ENCODE peak calls at places on chromosomes 3 and 15, in ten cellular contexts. One of them, this sample, is unnamed.

GRCh38 chr3:173584093-173584833 is 186.7 kb downstream of the NLGN1 start:
- DNase-seq in stomach: no peak
- DNase-seq in CD4-positive, alpha-beta T cell: no peak
- DNase-seq in AG10803: peak
- DNase-seq in psoas muscle: no peak
- DNase-seq in foreskin fibroblast: peak
- DNase-seq in upper lobe of right lung: no peak
- DNase-seq in pancreas: no peak
- DNase-seq in LNCaP clone FGC: no peak
- DNase-seq in cardiac fibroblast: peak
- DNase-seq in this sample: no peak

GRCh38 chr3:112117826-112118571 is 15.0 kb downstream of the GCSAM start:
- DNase-seq in upper lobe of right lung: no peak
- DNase-seq in psoas muscle: no peak
- DNase-seq in foreskin fibroblast: no peak
- DNase-seq in LNCaP clone FGC: no peak
- DNase-seq in cardiac fibroblast: no peak
- DNase-seq in AG10803: no peak
- DNase-seq in stomach: no peak
- DNase-seq in pancreas: no peak
- DNase-seq in CD4-positive, alpha-beta T cell: no peak
- DNase-seq in this sample: no peak

GRCh38 chr3:195416795-195417194 is 26.0 kb downstream of the ACAP2 start:
- DNase-seq in cardiac fibroblast: no peak
- DNase-seq in upper lobe of right lung: no peak
- DNase-seq in LNCaP clone FGC: no peak
- DNase-seq in CD4-positive, alpha-beta T cell: no peak
- DNase-seq in pancreas: no peak
- DNase-seq in stomach: no peak
- DNase-seq in psoas muscle: no peak
- DNase-seq in foreskin fibroblast: no peak
- DNase-seq in AG10803: no peak
- DNase-seq in this sample: no peak

GRCh38 chr15:41513282-41514227 is at the start of gene LTK:
- DNase-seq in CD4-positive, alpha-beta T cell: no peak
- DNase-seq in psoas muscle: no peak
- DNase-seq in LNCaP clone FGC: no peak
- DNase-seq in cardiac fibroblast: no peak
- DNase-seq in AG10803: peak
- DNase-seq in upper lobe of right lung: no peak
- DNase-seq in stomach: no peak
- DNase-seq in pancreas: no peak
- DNase-seq in foreskin fibroblast: peak
- DNase-seq in this sample: no peak

GRCh38 chr3:133940536-133940935 is 44.9 kb upstream of the RAB6B start:
- DNase-seq in foreskin fibroblast: no peak
- DNase-seq in upper lobe of right lung: no peak
- DNase-seq in pancreas: no peak
- DNase-seq in stomach: peak
- DNase-seq in LNCaP clone FGC: no peak
- DNase-seq in CD4-positive, alpha-beta T cell: no peak
- DNase-seq in psoas muscle: no peak
- DNase-seq in AG10803: no peak
- DNase-seq in cardiac fibroblast: no peak
- DNase-seq in this sample: no peak

GRCh38 chr3:43770426-43771103 is 79.8 kb downstream of the ABHD5 start:
- DNase-seq in foreskin fibroblast: peak
- DNase-seq in CD4-positive, alpha-beta T cell: peak
- DNase-seq in pancreas: peak
- DNase-seq in LNCaP clone FGC: peak
- DNase-seq in stomach: peak
- DNase-seq in AG10803: peak
- DNase-seq in cardiac fibroblast: peak
- DNase-seq in psoas muscle: peak
- DNase-seq in upper lobe of right lung: peak
- DNase-seq in this sample: no peak

GRCh38 chr3:69288161-69288895 is 97.6 kb downstream of the FRMD4B start:
- DNase-seq in upper lobe of right lung: no peak
- DNase-seq in cardiac fibroblast: no peak
- DNase-seq in stomach: no peak
- DNase-seq in CD4-positive, alpha-beta T cell: no peak
- DNase-seq in LNCaP clone FGC: no peak
- DNase-seq in psoas muscle: no peak
- DNase-seq in AG10803: no peak
- DNase-seq in foreskin fibroblast: no peak
- DNase-seq in pancreas: no peak
- DNase-seq in this sample: no peak

GRCh38 chr3:73401616-73402265 is 223.0 kb downstream of the PDZRN3 start:
- DNase-seq in foreskin fibroblast: no peak
- DNase-seq in CD4-positive, alpha-beta T cell: no peak
- DNase-seq in upper lobe of right lung: no peak
- DNase-seq in stomach: no peak
- DNase-seq in AG10803: no peak
- DNase-seq in pancreas: no peak
- DNase-seq in LNCaP clone FGC: no peak
- DNase-seq in cardiac fibroblast: peak
- DNase-seq in psoas muscle: no peak
- DNase-seq in this sample: no peak

GRCh38 chr3:123448503-123449091 is at the start of gene ADCY5:
- DNase-seq in LNCaP clone FGC: no peak
- DNase-seq in foreskin fibroblast: peak
- DNase-seq in psoas muscle: peak
- DNase-seq in stomach: no peak
- DNase-seq in cardiac fibroblast: no peak
- DNase-seq in CD4-positive, alpha-beta T cell: no peak
- DNase-seq in AG10803: no peak
- DNase-seq in pancreas: no peak
- DNase-seq in upper lobe of right lung: no peak
- DNase-seq in this sample: no peak

GRCh38 chr3:134201201-134202130 is 49.2 kb downstream of the RYK start:
- DNase-seq in LNCaP clone FGC: no peak
- DNase-seq in upper lobe of right lung: no peak
- DNase-seq in pancreas: no peak
- DNase-seq in AG10803: peak
- DNase-seq in stomach: no peak
- DNase-seq in CD4-positive, alpha-beta T cell: no peak
- DNase-seq in psoas muscle: no peak
- DNase-seq in foreskin fibroblast: peak
- DNase-seq in cardiac fibroblast: peak
- DNase-seq in this sample: no peak

GRCh38 chr3:130014526-130014925 is 40.0 kb downstream of the TRH start:
- DNase-seq in cardiac fibroblast: peak
- DNase-seq in psoas muscle: no peak
- DNase-seq in upper lobe of right lung: no peak
- DNase-seq in pancreas: no peak
- DNase-seq in AG10803: peak
- DNase-seq in LNCaP clone FGC: no peak
- DNase-seq in stomach: no peak
- DNase-seq in foreskin fibroblast: peak
- DNase-seq in CD4-positive, alpha-beta T cell: no peak
- DNase-seq in this sample: no peak

GRCh38 chr15:84826369-84826823 is 9.2 kb downstream of the ALPK3 start:
- DNase-seq in CD4-positive, alpha-beta T cell: no peak
- DNase-seq in foreskin fibroblast: no peak
- DNase-seq in upper lobe of right lung: no peak
- DNase-seq in cardiac fibroblast: peak
- DNase-seq in LNCaP clone FGC: no peak
- DNase-seq in psoas muscle: peak
- DNase-seq in stomach: peak
- DNase-seq in AG10803: peak
- DNase-seq in pancreas: peak
- DNase-seq in this sample: no peak

GRCh38 chr3:15064299-15064834 is 748 bp downstream of the MRPS25 start:
- DNase-seq in stomach: no peak
- DNase-seq in upper lobe of right lung: no peak
- DNase-seq in CD4-positive, alpha-beta T cell: no peak
- DNase-seq in cardiac fibroblast: peak
- DNase-seq in LNCaP clone FGC: no peak
- DNase-seq in pancreas: no peak
- DNase-seq in foreskin fibroblast: peak
- DNase-seq in psoas muscle: peak
- DNase-seq in AG10803: peak
- DNase-seq in this sample: no peak

GRCh38 chr3:141227752-141228151 is 3.9 kb upstream of the PXYLP1 start:
- DNase-seq in AG10803: peak
- DNase-seq in LNCaP clone FGC: no peak
- DNase-seq in cardiac fibroblast: peak
- DNase-seq in CD4-positive, alpha-beta T cell: no peak
- DNase-seq in upper lobe of right lung: no peak
- DNase-seq in stomach: no peak
- DNase-seq in psoas muscle: no peak
- DNase-seq in foreskin fibroblast: peak
- DNase-seq in pancreas: no peak
- DNase-seq in this sample: no peak

GRCh38 chr3:32325957-32326356 is 65.7 kb upstream of the CMTM7 start:
- DNase-seq in pancreas: no peak
- DNase-seq in LNCaP clone FGC: no peak
- DNase-seq in CD4-positive, alpha-beta T cell: no peak
- DNase-seq in psoas muscle: no peak
- DNase-seq in foreskin fibroblast: peak
- DNase-seq in AG10803: no peak
- DNase-seq in upper lobe of right lung: no peak
- DNase-seq in cardiac fibroblast: peak
- DNase-seq in stomach: no peak
- DNase-seq in this sample: no peak

DNA sequence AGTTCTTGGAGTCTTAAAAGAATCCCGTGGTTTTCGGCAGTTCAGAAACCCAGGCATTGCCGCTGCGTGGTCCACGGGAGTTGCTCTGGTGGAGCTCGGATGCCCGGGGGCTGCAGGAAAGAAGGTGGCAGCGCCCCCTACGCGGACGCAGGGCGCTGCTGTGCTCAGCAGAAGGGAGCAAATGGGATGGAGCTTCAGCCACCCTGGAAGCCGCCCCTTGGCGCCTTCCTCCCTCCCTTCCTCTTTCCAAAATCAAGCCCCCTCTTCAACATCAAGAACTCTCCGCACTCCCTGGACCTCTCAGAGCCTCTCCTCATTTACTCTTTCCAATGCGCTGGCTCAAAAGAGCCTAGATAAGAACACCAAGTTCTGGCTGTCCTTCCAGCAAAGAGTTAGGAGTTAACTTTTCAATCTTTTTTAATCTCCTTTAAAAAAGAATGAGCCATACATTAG is 880 bp upstream of the CHRNA7 start:
- DNase-seq in AG10803: no peak
- DNase-seq in stomach: peak
- DNase-seq in foreskin fibroblast: peak
- DNase-seq in cardiac fibroblast: no peak
- DNase-seq in pancreas: no peak
- DNase-seq in LNCaP clone FGC: no peak
- DNase-seq in CD4-positive, alpha-beta T cell: no peak
- DNase-seq in upper lobe of right lung: no peak
- DNase-seq in psoas muscle: peak
- DNase-seq in this sample: no peak
- TF ChIP-seq CTCF in AG10803: no peak
- TF ChIP-seq CTCF in stomach: no peak
- TF ChIP-seq CTCF in foreskin fibroblast: no peak
- TF ChIP-seq CTCF in cardiac fibroblast: no peak
- TF ChIP-seq CTCF in pancreas: peak
- TF ChIP-seq CTCF in LNCaP clone FGC: peak
- TF ChIP-seq CTCF in CD4-positive, alpha-beta T cell: no peak
- TF ChIP-seq CTCF in upper lobe of right lung: peak
- TF ChIP-seq CTCF in psoas muscle: peak
- TF ChIP-seq CTCF in this sample: peak

GRCh38 chr3:152073267-152073666 is 195.5 kb upstream of the MBNL1 start:
- DNase-seq in pancreas: no peak
- DNase-seq in cardiac fibroblast: peak
- DNase-seq in stomach: no peak
- DNase-seq in upper lobe of right lung: no peak
- DNase-seq in psoas muscle: no peak
- DNase-seq in LNCaP clone FGC: no peak
- DNase-seq in AG10803: peak
- DNase-seq in CD4-positive, alpha-beta T cell: no peak
- DNase-seq in foreskin fibroblast: peak
- DNase-seq in this sample: no peak
- TF ChIP-seq CTCF in pancreas: no peak
- TF ChIP-seq CTCF in cardiac fibroblast: peak
- TF ChIP-seq CTCF in stomach: no peak
- TF ChIP-seq CTCF in upper lobe of right lung: no peak
- TF ChIP-seq CTCF in psoas muscle: peak
- TF ChIP-seq CTCF in LNCaP clone FGC: peak
- TF ChIP-seq CTCF in AG10803: peak
- TF ChIP-seq CTCF in CD4-positive, alpha-beta T cell: no peak
- TF ChIP-seq CTCF in foreskin fibroblast: no peak
- TF ChIP-seq CTCF in this sample: no peak

GRCh38 chr3:55551644-55552043 is 64.5 kb upstream of the WNT5A start:
- DNase-seq in psoas muscle: no peak
- DNase-seq in CD4-positive, alpha-beta T cell: no peak
- DNase-seq in AG10803: no peak
- DNase-seq in foreskin fibroblast: no peak
- DNase-seq in cardiac fibroblast: no peak
- DNase-seq in upper lobe of right lung: no peak
- DNase-seq in stomach: no peak
- DNase-seq in LNCaP clone FGC: no peak
- DNase-seq in pancreas: no peak
- DNase-seq in this sample: no peak

GRCh38 chr3:55544219-55544618 is 57.1 kb upstream of the WNT5A start:
- DNase-seq in upper lobe of right lung: no peak
- DNase-seq in foreskin fibroblast: no peak
- DNase-seq in cardiac fibroblast: no peak
- DNase-seq in CD4-positive, alpha-beta T cell: no peak
- DNase-seq in stomach: no peak
- DNase-seq in AG10803: no peak
- DNase-seq in pancreas: no peak
- DNase-seq in psoas muscle: no peak
- DNase-seq in LNCaP clone FGC: no peak
- DNase-seq in this sample: no peak

GRCh38 chr3:55554621-55555020 is 67.5 kb upstream of the WNT5A start:
- DNase-seq in upper lobe of right lung: no peak
- DNase-seq in pancreas: no peak
- DNase-seq in CD4-positive, alpha-beta T cell: no peak
- DNase-seq in AG10803: no peak
- DNase-seq in cardiac fibroblast: no peak
- DNase-seq in stomach: no peak
- DNase-seq in psoas muscle: no peak
- DNase-seq in foreskin fibroblast: no peak
- DNase-seq in LNCaP clone FGC: no peak
- DNase-seq in this sample: no peak

GRCh38 chr3:55547086-55547666 is 60.1 kb upstream of the WNT5A start:
- DNase-seq in stomach: no peak
- DNase-seq in psoas muscle: no peak
- DNase-seq in cardiac fibroblast: no peak
- DNase-seq in LNCaP clone FGC: no peak
- DNase-seq in AG10803: no peak
- DNase-seq in CD4-positive, alpha-beta T cell: no peak
- DNase-seq in pancreas: no peak
- DNase-seq in foreskin fibroblast: no peak
- DNase-seq in upper lobe of right lung: no peak
- DNase-seq in this sample: no peak

GRCh38 chr3:55549172-55549571 is 62.1 kb upstream of the WNT5A start:
- DNase-seq in pancreas: no peak
- DNase-seq in LNCaP clone FGC: no peak
- DNase-seq in psoas muscle: no peak
- DNase-seq in foreskin fibroblast: peak
- DNase-seq in AG10803: peak
- DNase-seq in CD4-positive, alpha-beta T cell: no peak
- DNase-seq in cardiac fibroblast: peak
- DNase-seq in stomach: no peak
- DNase-seq in upper lobe of right lung: no peak
- DNase-seq in this sample: no peak
- TF ChIP-seq CTCF in pancreas: no peak
- TF ChIP-seq CTCF in LNCaP clone FGC: no peak
- TF ChIP-seq CTCF in psoas muscle: peak
- TF ChIP-seq CTCF in foreskin fibroblast: peak
- TF ChIP-seq CTCF in AG10803: peak
- TF ChIP-seq CTCF in CD4-positive, alpha-beta T cell: no peak
- TF ChIP-seq CTCF in cardiac fibroblast: peak
- TF ChIP-seq CTCF in stomach: no peak
- TF ChIP-seq CTCF in upper lobe of right lung: no peak
- TF ChIP-seq CTCF in this sample: no peak

GRCh38 chr3:135694142-135694541 is 271.4 kb upstream of the PPP2R3A start:
- DNase-seq in CD4-positive, alpha-beta T cell: no peak
- DNase-seq in foreskin fibroblast: no peak
- DNase-seq in psoas muscle: no peak
- DNase-seq in pancreas: no peak
- DNase-seq in LNCaP clone FGC: no peak
- DNase-seq in cardiac fibroblast: no peak
- DNase-seq in AG10803: no peak
- DNase-seq in upper lobe of right lung: no peak
- DNase-seq in stomach: no peak
- DNase-seq in this sample: no peak
- TF ChIP-seq CTCF in CD4-positive, alpha-beta T cell: no peak
- TF ChIP-seq CTCF in foreskin fibroblast: no peak
- TF ChIP-seq CTCF in psoas muscle: no peak
- TF ChIP-seq CTCF in pancreas: no peak
- TF ChIP-seq CTCF in LNCaP clone FGC: no peak
- TF ChIP-seq CTCF in cardiac fibroblast: no peak
- TF ChIP-seq CTCF in AG10803: no peak
- TF ChIP-seq CTCF in upper lobe of right lung: no peak
- TF ChIP-seq CTCF in stomach: no peak
- TF ChIP-seq CTCF in this sample: no peak